ENCODE peak calls at places on chromosome 2, in nine cellular contexts. T is pancreas; Z is BJ; B is stimulated activated CD8-positive, alpha-beta memory T cell treated with anti-CD3 and anti-CD28 coated beads, Interleukin-2, amount 100 ng/mL, for 1 hour; R is naive B cell; N is stimulated activated CD4-positive, alpha-beta T cell treated with anti-CD3 and anti-CD28 coated beads, Interleukin-15, amount 100 ng/mL, for 24 hours; P is right cardiac atrium; I is endothelial cell; J is HS-5. H is an unnamed sample.

GRCh38 chr2:82259551-82259950 is 1955.0 kb upstream of the LRRTM1 start:
- DNase-seq in T (no peak), Z (no peak), B (no peak), R (no peak), N (no peak), P (no peak), I (no peak), J (no peak), H (no peak)

GRCh38 chr2:176104338-176105077 is 2.6 kb upstream of the HOXD11 start:
- DNase-seq in T (no peak), Z (peak), B (no peak), R (no peak), N (no peak), P (no peak), I (no peak), J (no peak), H (no peak)

GRCh38 chr2:215918901-215919585 is 94.3 kb downstream of the MREG start:
- DNase-seq in T (no peak), Z (no peak), B (no peak), R (no peak), N (no peak), P (no peak), I (no peak), J (no peak), H (no peak)

GRCh38 chr2:237564526-237565131 is 1.7 kb upstream of the PRLH start:
- DNase-seq in T (no peak), Z (no peak), B (no peak), R (no peak), N (no peak), P (no peak), I (no peak), J (no peak), H (no peak)

GRCh38 chr2:200119236-200119635 is 163.9 kb downstream of the MAIP1 start:
- DNase-seq in T (no peak), Z (no peak), B (no peak), R (no peak), N (no peak), P (no peak), I (no peak), J (no peak), H (no peak)

GRCh38 chr2:65386340-65386739 is 46.1 kb downstream of the SPRED2 start:
- DNase-seq in T (peak), Z (no peak), B (no peak), R (no peak), N (no peak), P (no peak), I (no peak), J (no peak), H (no peak)

GRCh38 chr2:43178602-43179542 is 47.5 kb downstream of the ZFP36L2 start:
- DNase-seq in T (peak), Z (peak), B (no peak), R (no peak), N (no peak), P (peak), I (peak), J (peak), H (peak)

GRCh38 chr2:216789088-216789487 is 70.8 kb downstream of the TNP1 start:
- DNase-seq in T (no peak), Z (no peak), B (no peak), R (no peak), N (no peak), P (no peak), I (no peak), J (no peak), H (no peak)

GRCh38 chr2:6730821-6731220 is 134.9 kb downstream of the CMPK2 start:
- DNase-seq in T (no peak), Z (no peak), B (no peak), R (no peak), N (no peak), P (no peak), I (no peak), J (no peak), H (no peak)

GRCh38 chr2:37786854-37787253 is 115.4 kb upstream of the CDC42EP3 start:
- DNase-seq in T (no peak), Z (no peak), B (no peak), R (no peak), N (no peak), P (no peak), I (no peak), J (no peak), H (no peak)

GRCh38 chr2:232138441-232138840 is 176.9 kb downstream of the DIS3L2 start:
- DNase-seq in T (no peak), Z (no peak), B (no peak), R (no peak), N (no peak), P (no peak), I (no peak), J (no peak), H (no peak)

GRCh38 chr2:104745856-104746255 is 108.1 kb upstream of the POU3F3 start:
- DNase-seq in T (no peak), Z (no peak), B (no peak), R (no peak), N (no peak), P (no peak), I (no peak), J (no peak), H (no peak)

GRCh38 chr2:120892967-120893667 is 157.4 kb downstream of the GLI2 start:
- DNase-seq in T (no peak), Z (no peak), B (no peak), R (no peak), N (no peak), P (peak), I (no peak), J (no peak), H (no peak)

GRCh38 chr2:72695676-72696075 is 130.2 kb downstream of the EXOC6B start:
- DNase-seq in T (no peak), Z (no peak), B (no peak), R (no peak), N (no peak), P (no peak), I (no peak), J (no peak), H (no peak)

GRCh38 chr2:23221901-23222300 is 163.1 kb upstream of the KLHL29 start:
- DNase-seq in T (no peak), Z (no peak), B (no peak), R (no peak), N (no peak), P (no peak), I (no peak), J (no peak), H (no peak)

GRCh38 chr2:197030090-197030489 is 103.6 kb upstream of the PGAP1 start:
- DNase-seq in T (no peak), Z (no peak), B (no peak), R (no peak), N (no peak), P (no peak), I (no peak), J (no peak), H (no peak)

GRCh38 chr2:234002281-234002680 is 48.2 kb upstream of the SPP2 start:
- DNase-seq in T (no peak), Z (no peak), B (no peak), R (no peak), N (no peak), P (no peak), I (no peak), J (no peak), H (no peak)

GRCh38 chr2:237432484-237433092 is 18.6 kb upstream of the COL6A3 start:
- DNase-seq in T (no peak), Z (peak), B (peak), R (no peak), N (peak), P (peak), I (no peak), J (peak), H (peak)

GRCh38 chr2:145169285-145169684 is 649.4 kb upstream of the ZEB2 start:
- DNase-seq in T (no peak), Z (no peak), B (no peak), R (no peak), N (no peak), P (no peak), I (no peak), J (no peak), H (no peak)

GRCh38 chr2:63488118-63488713 is 100.1 kb downstream of the WDPCP start:
- DNase-seq in T (no peak), Z (no peak), B (no peak), R (no peak), N (peak), P (peak), I (peak), J (no peak), H (no peak)

GRCh38 chr2:54724560-54725342 is 1.3 kb downstream of the EML6 start:
- DNase-seq in T (peak), Z (no peak), B (no peak), R (peak), N (peak), P (peak), I (peak), J (no peak), H (peak)

GRCh38 chr2:7190587-7191320 is 273.5 kb downstream of the RNF144A start:
- DNase-seq in T (no peak), Z (no peak), B (no peak), R (no peak), N (peak), P (no peak), I (no peak), J (no peak), H (no peak)

GRCh38 chr2:152353364-152353763 is 18.4 kb downstream of the FMNL2 start:
- DNase-seq in T (no peak), Z (no peak), B (no peak), R (no peak), N (no peak), P (no peak), I (no peak), J (no peak), H (no peak)

GRCh38 chr2:239813261-239814135 is 211.6 kb downstream of the NDUFA10 start:
- DNase-seq in T (no peak), Z (no peak), B (no peak), R (no peak), N (no peak), P (peak), I (no peak), J (no peak), H (no peak)

GRCh38 chr2:221555511-221555845 is 16.6 kb downstream of the EPHA4 start:
- DNase-seq in T (no peak), Z (no peak), B (no peak), R (no peak), N (no peak), P (no peak), I (no peak), J (no peak), H (no peak)

GRCh38 chr2:219155054-219155644 is 5.5 kb downstream of the NHEJ1 start:
- DNase-seq in T (peak), Z (no peak), B (no peak), R (peak), N (peak), P (peak), I (peak), J (peak), H (no peak)

GRCh38 chr2:104690255-104690999 is 163.5 kb upstream of the POU3F3 start:
- DNase-seq in T (no peak), Z (no peak), B (no peak), R (no peak), N (no peak), P (no peak), I (no peak), J (no peak), H (no peak)

H was measured in left cardiac atrium.